ENCODE peak calls at places on chromosomes 2 and 18, in six cellular contexts. D is foreskin fibroblast, V is T1000, A is AG04449, M is prostate gland, O is HT1080. G is an unnamed sample.
A peak's percentile ranks its signal among the peaks of the same experiment; 100 is the strongest.

GRCh38 chr18:8977701-8978100 is 124.8 kb upstream of the NDUFV2 start:
- DNase-seq in D (no peak), A (no peak), M (no peak), O (no peak), V (no peak), G (no peak)

GRCh38 chr2:105502625-105503334 is 103.9 kb upstream of the FHL2 start:
- DNase-seq in D (no peak), A (no peak), O (peak; percentile 68), V (no peak), M (no peak), G (peak; percentile 57)

GRCh38 chr2:260507-261161 is 3.2 kb downstream of the SH3YL1 start:
- DNase-seq in A (no peak), D (peak; percentile 31), O (no peak), M (no peak), V (no peak), G (no peak)

GRCh38 chr2:21043744-21044532 is at the start of gene APOB:
- DNase-seq in M (no peak), O (no peak), A (no peak), V (no peak), D (no peak), G (no peak)

GRCh38 chr18:36315736-36316135 is 18.2 kb downstream of the FHOD3 start:
- DNase-seq in M (no peak), D (no peak), O (peak; percentile 84), V (peak; percentile 25), A (no peak), G (peak; percentile 58)

GRCh38 chr2:15986644-15987043 is 46.3 kb downstream of the MYCN start:
- DNase-seq in V (no peak), D (no peak), M (no peak), O (no peak), A (no peak), G (no peak)

GRCh38 chr2:219679041-219679440 is 51.6 kb downstream of the SLC4A3 start:
- DNase-seq in V (no peak), M (no peak), A (no peak), O (no peak), D (no peak), G (no peak)

GRCh38 chr2:112142525-112143078 is 4.4 kb downstream of the FBLN7 start:
- DNase-seq in D (no peak), O (no peak), M (no peak), A (no peak), V (no peak), G (no peak)

GRCh38 chr2:48736251-48736650 is 19.3 kb downstream of the LHCGR start:
- DNase-seq in V (no peak), O (no peak), M (no peak), D (no peak), A (no peak), G (no peak)

GRCh38 chr2:235769046-235769445 is 275.2 kb downstream of the AGAP1 start:
- DNase-seq in A (no peak), V (no peak), M (no peak), D (no peak), O (no peak), G (no peak)

GRCh38 chr18:11901826-11902438 is 6.2 kb downstream of the MPPE1 start:
- DNase-seq in A (no peak), O (no peak), M (no peak), D (no peak), V (no peak), G (no peak)

GRCh38 chr2:187935126-187935525 is 356.5 kb upstream of the GULP1 start:
- DNase-seq in O (no peak), M (no peak), V (no peak), D (no peak), A (no peak), G (no peak)

G was measured in stromal cell of bone marrow.